ENCODE peak calls at places on chromosome 16, in eight cellular contexts. V is H7, B is left colon, R is activated T-helper 1 cell treated with Interleukin-2 at 50 U/mL for 16 hours, U is NCI-H1694 treated with DMSO at 0.1 percent for 48 hours, T is fibroblast of gingiva, G is bronchial epithelial cell, I is IMR-90. P is an unnamed sample.

GRCh38 chr16:12341423-12341822 is 364.9 kb downstream of the SNX29 start:
- DNase-seq in V (no peak), B (no peak), R (no peak), U (no peak), T (peak; percentile 42), G (peak; percentile 22), I (peak; percentile 75), P (no peak)

GRCh38 chr16:86455116-86455515 is 55.2 kb upstream of the FOXF1 start:
- DNase-seq in V (no peak), B (no peak), R (no peak), U (no peak), T (peak; percentile 77), G (no peak), I (peak; percentile 100), P (no peak)

GRCh38 chr16:71807905-71808592 is 585 bp downstream of the AP1G1 start:
- DNase-seq in V (peak; percentile 19), B (peak; percentile 55), R (no peak), U (no peak), T (peak; percentile 17), G (peak; percentile 40), I (peak; percentile 21), P (no peak)

GRCh38 chr16:8194795-8195194 is 395.5 kb downstream of the TMEM114 start:
- DNase-seq in V (peak; percentile 17), B (peak; percentile 8), R (no peak), U (no peak), T (no peak), G (no peak), I (no peak), P (no peak)

GRCh38 chr16:54075446-54075845 is 211.1 kb downstream of the IRX3 start:
- DNase-seq in V (no peak), B (no peak), R (no peak), U (no peak), T (no peak), G (no peak), I (no peak), P (no peak)

GRCh38 chr16:31409433-31409832 is 16.3 kb downstream of the ITGAD start:
- DNase-seq in V (no peak), B (no peak), R (no peak), U (no peak), T (no peak), G (no peak), I (peak; percentile 66), P (no peak)

GRCh38 chr16:89697161-89697615 is 4.3 kb downstream of the SPATA2L start:
- DNase-seq in V (peak; percentile 63), B (peak; percentile 28), R (no peak), U (no peak), T (no peak), G (no peak), I (no peak), P (no peak)

GRCh38 chr16:14564881-14565687 is 65.0 kb downstream of the PARN start:
- DNase-seq in V (no peak), B (no peak), R (no peak), U (no peak), T (peak; percentile 70), G (peak; percentile 90), I (peak; percentile 14), P (no peak)

GRCh38 chr16:13005836-13006235 is 104.4 kb downstream of the SHISA9 start:
- DNase-seq in V (no peak), B (no peak), R (no peak), U (no peak), T (no peak), G (no peak), I (no peak), P (no peak)

GRCh38 chr16:22065252-22065651 is 27.1 kb upstream of the VWA3A start:
- DNase-seq in V (no peak), B (no peak), R (no peak), U (no peak), T (no peak), G (peak; percentile 94), I (no peak), P (no peak)

GRCh38 chr16:1108299-1109252 is 12.5 kb upstream of the C1QTNF8 start:
- DNase-seq in V (peak; percentile 86), B (peak; percentile 59), R (no peak), U (no peak), T (peak; percentile 27), G (no peak), I (peak; percentile 0), P (no peak)

GRCh38 chr16:47574091-47575054 is 113.2 kb downstream of the PHKB start:
- DNase-seq in V (no peak), B (no peak), R (no peak), U (no peak), T (peak; percentile 35), G (peak; percentile 94), I (peak; percentile 49), P (no peak)

GRCh38 chr16:13077816-13078215 is 176.4 kb downstream of the SHISA9 start:
- DNase-seq in V (no peak), B (no peak), R (no peak), U (no peak), T (no peak), G (no peak), I (no peak), P (no peak)

GRCh38 chr16:50396770-50397525 is 28.2 kb upstream of the BRD7 start:
- DNase-seq in V (no peak), B (no peak), R (no peak), U (no peak), T (no peak), G (peak; percentile 100), I (peak; percentile 36), P (no peak)

GRCh38 chr16:75593825-75594820 is 27.9 kb downstream of the GABARAPL2 start:
- DNase-seq in V (peak; percentile 72), B (no peak), R (no peak), U (peak; percentile 15), T (peak; percentile 73), G (peak; percentile 89), I (peak; percentile 83), P (no peak)

GRCh38 chr16:84205976-84206691 is 15.2 kb downstream of the ADAD2 start:
- DNase-seq in V (no peak), B (no peak), R (no peak), U (no peak), T (no peak), G (no peak), I (no peak), P (no peak)

GRCh38 chr16:55703003-55704001 is 47.5 kb downstream of the SLC6A2 start:
- DNase-seq in V (peak; percentile 38), B (no peak), R (no peak), U (peak; percentile 65), T (peak; percentile 48), G (peak; percentile 60), I (peak; percentile 68), P (no peak)

GRCh38 chr16:87965973-87966667 is 14.9 kb downstream of the BANP start:
- DNase-seq in V (no peak), B (no peak), R (no peak), U (no peak), T (peak; percentile 90), G (no peak), I (peak; percentile 49), P (no peak)

GRCh38 chr16:27625050-27625697 is 75.2 kb downstream of the KATNIP start:
- DNase-seq in V (no peak), B (peak; percentile 34), R (no peak), U (no peak), T (peak; percentile 89), G (no peak), I (peak; percentile 26), P (no peak)

GRCh38 chr16:50152386-50152806 is 710 bp upstream of the TENT4B start:
- DNase-seq in V (no peak), B (peak; percentile 67), R (peak; percentile 44), U (no peak), T (peak; percentile 4), G (peak; percentile 37), I (no peak), P (no peak)

GRCh38 chr16:81697321-81697885 is 81.7 kb upstream of the PLCG2 start:
- DNase-seq in V (peak; percentile 94), B (peak; percentile 72), R (peak; percentile 24), U (peak; percentile 7), T (peak; percentile 46), G (peak; percentile 32), I (peak; percentile 54), P (peak; percentile 76)

GRCh38 chr16:49330562-49331201 is 42.9 kb upstream of the C16orf78 start:
- DNase-seq in V (no peak), B (no peak), R (no peak), U (no peak), T (no peak), G (no peak), I (no peak), P (no peak)

GRCh38 chr16:60031751-60032150 is 1297.6 kb upstream of the GOT2 start:
- DNase-seq in V (no peak), B (no peak), R (no peak), U (no peak), T (no peak), G (no peak), I (no peak), P (no peak)

GRCh38 chr16:14510939-14511797 is 118.9 kb downstream of the PARN start:
- DNase-seq in V (no peak), B (no peak), R (no peak), U (no peak), T (peak; percentile 27), G (peak; percentile 96), I (peak; percentile 74), P (no peak)

GRCh38 chr16:50806099-50807062 is 64.5 kb downstream of the CYLD start:
- DNase-seq in V (peak; percentile 73), B (peak; percentile 86), R (peak; percentile 67), U (peak; percentile 91), T (peak; percentile 82), G (peak; percentile 80), I (peak; percentile 87), P (peak; percentile 83)

GRCh38 chr16:1903845-1904820 is 14.1 kb downstream of the HS3ST6 start:
- DNase-seq in V (peak; percentile 40), B (no peak), R (no peak), U (no peak), T (no peak), G (no peak), I (no peak), P (peak; percentile 79)

GRCh38 chr16:67571981-67572431 is 9.7 kb downstream of the CTCF start:
- DNase-seq in V (no peak), B (no peak), R (no peak), U (no peak), T (no peak), G (peak; percentile 19), I (peak; percentile 81), P (no peak)

GRCh38 chr16:54068212-54068611 is 218.4 kb downstream of the IRX3 start:
- DNase-seq in V (no peak), B (no peak), R (no peak), U (no peak), T (no peak), G (no peak), I (no peak), P (no peak)